ENCODE peak calls at places on chromosomes 7 and 10, in nine cellular contexts. E is ascending aorta; R is fibroblast of the aortic adventitia; I is transverse colon; F is CD8-positive, alpha-beta T cell; Z is ovary; S is hepatocyte; Q is fibroblast of villous mesenchyme; K is endothelial cell of umbilical vein. G is an unnamed sample.

GRCh38 chr7:129091484-129092002 is 36.6 kb upstream of the TNPO3 start:
- DNase-seq in E (peak), R (peak), I (peak), F (peak), Z (peak), S (peak), Q (peak), K (peak), G (peak)

GRCh38 chr10:102227050-102227449 is 951 bp downstream of the ELOVL3 start:
- DNase-seq in E (no peak), R (peak), I (no peak), F (no peak), Z (no peak), S (no peak), Q (peak), K (no peak), G (no peak)

GRCh38 chr7:15747187-15748111 is 61.0 kb upstream of the MEOX2 start:
- DNase-seq in E (no peak), R (peak), I (no peak), F (no peak), Z (peak), S (no peak), Q (peak), K (no peak), G (no peak)

GRCh38 chr7:95420996-95421846 is 13.6 kb downstream of the PON2 start:
- DNase-seq in E (no peak), R (peak), I (no peak), F (no peak), Z (no peak), S (peak), Q (peak), K (no peak), G (no peak)

GRCh38 chr10:125811251-125811650 is 11.8 kb downstream of the UROS start:
- DNase-seq in E (no peak), R (no peak), I (no peak), F (no peak), Z (no peak), S (no peak), Q (no peak), K (no peak), G (no peak)

GRCh38 chr10:109845308-109845707 is 78.0 kb downstream of the XPNPEP1 start:
- DNase-seq in E (no peak), R (no peak), I (no peak), F (no peak), Z (no peak), S (no peak), Q (no peak), K (no peak), G (no peak)

GRCh38 chr10:79995979-79996629 is 47.2 kb upstream of the SFTPD start:
- DNase-seq in E (no peak), R (no peak), I (no peak), F (no peak), Z (no peak), S (no peak), Q (no peak), K (no peak), G (no peak)

GRCh38 chr7:42081672-42082071 is 155.3 kb downstream of the GLI3 start:
- DNase-seq in E (no peak), R (no peak), I (no peak), F (no peak), Z (no peak), S (no peak), Q (no peak), K (no peak), G (no peak)

GRCh38 chr7:42935861-42936260 is 3.7 kb downstream of the MRPL32 start:
- DNase-seq in E (no peak), R (no peak), I (no peak), F (no peak), Z (no peak), S (no peak), Q (no peak), K (no peak), G (no peak)

GRCh38 chr7:142348100-142348499 is 90.2 kb upstream of the PRSS58 start:
- DNase-seq in E (no peak), R (no peak), I (no peak), F (no peak), Z (no peak), S (no peak), Q (no peak), K (no peak), G (no peak)

GRCh38 chr10:44479306-44479705 is 94.4 kb upstream of the CXCL12 start:
- DNase-seq in E (no peak), R (peak), I (no peak), F (no peak), Z (no peak), S (no peak), Q (no peak), K (no peak), G (no peak)

GRCh38 chr10:48612241-48612943 is 7.5 kb upstream of the ARHGAP22 start:
- DNase-seq in E (no peak), R (peak), I (no peak), F (no peak), Z (no peak), S (no peak), Q (no peak), K (no peak), G (no peak)

GRCh38 chr10:125102821-125103220 is 57.5 kb downstream of the CTBP2 start:
- DNase-seq in E (no peak), R (no peak), I (peak), F (no peak), Z (peak), S (no peak), Q (no peak), K (no peak), G (no peak)

GRCh38 chr10:13000431-13000830 is 1.1 kb downstream of the CCDC3 start:
- DNase-seq in E (no peak), R (no peak), I (no peak), F (no peak), Z (no peak), S (no peak), Q (no peak), K (no peak), G (no peak)

GRCh38 chr10:14382022-14382421 is 51.3 kb upstream of the FRMD4A start:
- DNase-seq in E (no peak), R (no peak), I (no peak), F (no peak), Z (no peak), S (no peak), Q (no peak), K (peak), G (no peak)

GRCh38 chr7:158353606-158354570 is 233.7 kb downstream of the PTPRN2 start:
- DNase-seq in E (no peak), R (no peak), I (peak), F (peak), Z (no peak), S (no peak), Q (no peak), K (no peak), G (no peak)

GRCh38 chr10:47013469-47014169 is 102.4 kb downstream of the PTPN20 start:
- DNase-seq in E (no peak), R (peak), I (no peak), F (no peak), Z (no peak), S (no peak), Q (no peak), K (no peak), G (no peak)

GRCh38 chr7:138352570-138353461 is 107.2 kb upstream of the TRIM24 start:
- DNase-seq in E (no peak), R (no peak), I (no peak), F (no peak), Z (no peak), S (peak), Q (peak), K (no peak), G (no peak)

GRCh38 chr10:6399241-6399701 is 180.8 kb downstream of the PRKCQ start:
- DNase-seq in E (no peak), R (peak), I (no peak), F (no peak), Z (no peak), S (no peak), Q (peak), K (no peak), G (no peak)

GRCh38 chr7:32658034-32658944 is 163.0 kb downstream of the AVL9 start:
- DNase-seq in E (no peak), R (no peak), I (peak), F (no peak), Z (no peak), S (no peak), Q (no peak), K (peak), G (no peak)

GRCh38 chr10:21496285-21497176 is 29.0 kb downstream of the SKIDA1 start:
- DNase-seq in E (no peak), R (no peak), I (peak), F (peak), Z (peak), S (peak), Q (peak), K (peak), G (peak)

GRCh38 chr10:43953672-43954071 is 305.0 kb upstream of the ZNF32 start:
- DNase-seq in E (no peak), R (no peak), I (no peak), F (peak), Z (no peak), S (no peak), Q (no peak), K (no peak), G (peak)

GRCh38 chr10:64523065-64523759 is 1002.0 kb downstream of the REEP3 start:
- DNase-seq in E (no peak), R (no peak), I (no peak), F (no peak), Z (no peak), S (no peak), Q (no peak), K (no peak), G (no peak)

GRCh38 chr10:113534428-113534827 is 18.4 kb upstream of the HABP2 start:
- DNase-seq in E (no peak), R (no peak), I (no peak), F (no peak), Z (no peak), S (no peak), Q (no peak), K (no peak), G (no peak)

GRCh38 chr10:94065344-94065743 is 71.6 kb downstream of the PLCE1 start:
- DNase-seq in E (no peak), R (peak), I (no peak), F (no peak), Z (no peak), S (peak), Q (peak), K (no peak), G (no peak)

GRCh38 chr7:139741239-139741638 is 36.6 kb downstream of the HIPK2 start:
- DNase-seq in E (no peak), R (no peak), I (no peak), F (no peak), Z (no peak), S (no peak), Q (no peak), K (no peak), G (no peak)

GRCh38 chr10:63798599-63799498 is 277.6 kb downstream of the REEP3 start:
- DNase-seq in E (peak), R (peak), I (peak), F (no peak), Z (peak), S (peak), Q (peak), K (peak), G (peak)

GRCh38 chr10:22713853-22714523 is 390 bp downstream of the PIP4K2A start:
- DNase-seq in E (no peak), R (no peak), I (peak), F (no peak), Z (peak), S (peak), Q (peak), K (peak), G (peak)

GRCh38 chr7:73541722-73542121 is 15.8 kb downstream of the BCL7B start:
- DNase-seq in E (no peak), R (no peak), I (no peak), F (no peak), Z (no peak), S (no peak), Q (no peak), K (no peak), G (no peak)

GRCh38 chr10:43208147-43209063 is 58.5 kb downstream of the RASGEF1A start:
- DNase-seq in E (peak), R (no peak), I (peak), F (peak), Z (peak), S (no peak), Q (no peak), K (no peak), G (peak)

GRCh38 chr7:39228946-39229345 is 251.2 kb downstream of the POU6F2 start:
- DNase-seq in E (no peak), R (no peak), I (no peak), F (no peak), Z (no peak), S (no peak), Q (peak), K (no peak), G (no peak)

GRCh38 chr10:130022071-130022470 is 58.0 kb upstream of the EBF3 start:
- DNase-seq in E (no peak), R (no peak), I (no peak), F (peak), Z (no peak), S (no peak), Q (no peak), K (no peak), G (no peak)

GRCh38 chr10:99916776-99917175 is 93.0 kb downstream of the DNMBP start:
- DNase-seq in E (no peak), R (no peak), I (no peak), F (no peak), Z (no peak), S (no peak), Q (no peak), K (no peak), G (no peak)

GRCh38 chr10:78196964-78197363 is 163.3 kb downstream of the RPS24 start:
- DNase-seq in E (no peak), R (peak), I (no peak), F (no peak), Z (no peak), S (peak), Q (peak), K (no peak), G (no peak)

GRCh38 chr7:1513657-1514095 is 9.5 kb upstream of the INTS1 start:
- DNase-seq in E (no peak), R (peak), I (peak), F (no peak), Z (no peak), S (no peak), Q (peak), K (peak), G (peak)

GRCh38 chr7:41955475-41956243 is 252.8 kb upstream of the INHBA start:
- DNase-seq in E (peak), R (peak), I (peak), F (no peak), Z (peak), S (peak), Q (peak), K (peak), G (peak)

DNA sequence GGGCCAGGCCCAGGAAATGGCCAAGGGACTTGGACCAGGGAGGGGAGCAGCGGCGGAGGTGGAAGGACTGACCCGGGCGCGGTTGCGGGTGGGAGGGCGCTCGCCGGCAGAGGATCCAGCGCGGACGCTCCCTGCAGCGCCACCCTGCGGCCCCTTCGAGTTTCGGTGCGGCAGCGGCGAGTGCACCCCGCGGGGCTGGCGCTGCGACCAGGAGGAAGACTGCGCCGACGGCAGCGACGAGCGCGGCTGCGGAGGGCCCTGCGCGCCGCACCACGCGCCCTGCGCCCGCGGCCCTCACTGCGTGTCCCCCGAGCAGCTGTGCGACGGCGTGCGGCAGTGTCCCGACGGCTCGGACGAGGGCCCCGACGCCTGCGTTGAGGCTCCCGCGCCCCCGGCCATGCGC is 16.8 kb upstream of the ZNF467 start:
- DNase-seq in E (no peak), R (no peak), I (peak), F (no peak), Z (no peak), S (peak), Q (peak), K (peak), G (peak)
- H3K4me3 ChIP-seq in E (no peak), R (no peak), I (peak), F (no peak), Z (no peak), S (no peak), Q (no peak), K (no peak), G (peak)

DNA sequence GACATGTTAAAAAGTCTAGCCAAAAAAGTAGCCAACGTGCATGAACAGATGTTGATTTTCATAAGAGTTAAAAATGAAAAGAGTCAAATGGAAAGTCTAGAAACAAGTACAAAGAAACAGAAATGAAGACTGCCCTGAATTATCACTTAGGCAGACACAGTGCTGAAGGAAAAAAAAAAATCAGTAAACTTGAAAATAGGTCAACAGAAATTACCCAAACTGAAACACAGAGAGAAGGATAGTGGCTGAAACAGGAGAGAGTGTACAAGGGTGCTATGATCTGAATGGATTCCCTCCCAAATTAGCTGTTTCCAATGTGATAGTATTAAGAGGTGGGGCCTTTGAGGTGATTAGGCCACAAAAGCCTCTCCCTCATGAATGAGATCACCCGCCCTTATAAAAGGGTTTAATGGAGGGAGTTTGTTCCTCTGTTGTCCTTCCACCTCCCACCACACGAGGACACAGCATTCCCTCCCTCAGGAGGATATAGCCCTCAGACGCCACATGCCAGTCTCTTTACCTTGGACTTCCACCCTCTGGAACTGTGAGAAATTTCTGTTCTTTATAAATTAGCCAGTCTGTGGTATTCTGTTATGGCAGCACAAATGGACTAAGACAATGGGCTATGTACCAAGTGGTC is 249.7 kb downstream of the AHR start:
- DNase-seq in E (no peak), R (no peak), I (no peak), F (no peak), Z (no peak), S (no peak), Q (no peak), K (no peak), G (no peak)
- TF ChIP-seq CTCF in E (no peak), R (no peak), I (no peak), F (no peak), Z (no peak), S (no peak), Q (no peak), K (no peak), G (no peak)

DNA sequence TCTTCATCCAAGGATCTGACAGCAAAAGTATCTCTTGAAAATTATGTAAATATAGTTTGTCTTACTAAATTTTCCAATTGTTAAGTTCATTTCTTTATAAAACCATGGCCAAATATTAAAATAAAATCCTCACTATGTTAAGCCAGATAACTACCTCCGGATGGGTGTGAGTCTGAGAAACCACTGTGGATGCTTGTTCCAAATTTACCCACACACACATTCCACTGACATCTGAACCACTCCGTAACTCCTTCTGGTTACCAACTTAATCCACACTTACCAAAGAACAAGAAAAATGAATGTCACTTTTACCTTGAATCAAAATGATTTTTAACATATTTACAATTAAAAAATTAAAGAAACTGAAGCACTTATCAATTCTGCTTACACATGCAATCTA is 19.7 kb downstream of the CYTH3 start:
- DNase-seq in E (no peak), R (peak), I (no peak), F (no peak), Z (no peak), S (no peak), Q (no peak), K (no peak), G (no peak)
- H3K4me3 ChIP-seq in E (peak), R (no peak), I (no peak), F (no peak), Z (no peak), S (no peak), Q (no peak), K (no peak), G (no peak)

GRCh38 chr7:25998499-25998898 is 153.5 kb upstream of the NFE2L3 start:
- DNase-seq in E (no peak), R (no peak), I (no peak), F (no peak), Z (no peak), S (no peak), Q (no peak), K (no peak), G (no peak)

GRCh38 chr7:26001662-26002244 is 150.2 kb upstream of the NFE2L3 start:
- DNase-seq in E (no peak), R (no peak), I (no peak), F (no peak), Z (no peak), S (peak), Q (no peak), K (no peak), G (no peak)

GRCh38 chr7:25994433-25994988 is 157.5 kb upstream of the NFE2L3 start:
- DNase-seq in E (no peak), R (no peak), I (no peak), F (no peak), Z (no peak), S (no peak), Q (no peak), K (no peak), G (no peak)

GRCh38 chr7:25995216-25995615 is 156.8 kb upstream of the NFE2L3 start:
- DNase-seq in E (no peak), R (no peak), I (no peak), F (no peak), Z (no peak), S (no peak), Q (no peak), K (no peak), G (no peak)

DNA sequence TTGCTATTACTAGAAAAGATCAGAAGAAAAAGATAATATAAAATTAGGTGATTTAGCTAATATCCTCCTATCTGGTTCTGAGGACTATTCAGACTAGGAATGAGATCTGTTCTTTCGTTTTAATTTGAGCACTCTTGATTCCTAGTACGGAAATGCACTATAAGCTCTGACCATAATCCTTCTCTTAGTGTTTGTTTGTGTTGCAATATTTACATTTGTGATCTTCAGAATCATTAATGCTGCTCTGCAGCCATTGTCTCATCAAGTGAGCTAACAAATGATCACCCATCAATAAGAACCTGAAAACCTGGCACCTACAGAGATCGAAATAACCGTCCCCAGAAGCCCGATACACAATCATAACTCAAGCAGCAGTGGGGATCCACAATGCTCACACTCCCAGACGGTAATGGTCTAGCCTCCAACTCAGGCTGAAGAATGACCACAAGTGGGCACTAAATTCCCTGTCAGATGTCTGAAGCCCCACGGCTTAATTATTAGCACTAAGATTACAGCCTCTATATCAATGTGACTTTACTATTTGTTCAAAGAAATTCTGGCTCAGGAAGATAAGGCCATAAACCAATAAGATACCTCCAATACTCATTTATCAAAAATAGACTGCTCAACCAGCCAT is 156.0 kb upstream of the NFE2L3 start:
- DNase-seq in E (no peak), R (no peak), I (no peak), F (no peak), Z (no peak), S (peak), Q (no peak), K (no peak), G (no peak)
- TF ChIP-seq CTCF in E (no peak), R (no peak), I (no peak), F (no peak), Z (no peak), S (peak), Q (no peak), K (no peak), G (no peak)

GRCh38 chr7:99618726-99619125 is 2.0 kb downstream of the ZSCAN25 start:
- DNase-seq in E (no peak), R (no peak), I (no peak), F (no peak), Z (no peak), S (peak), Q (peak), K (no peak), G (no peak)

GRCh38 chr7:99615989-99616358 is 772 bp upstream of the ZSCAN25 start:
- DNase-seq in E (no peak), R (no peak), I (no peak), F (no peak), Z (no peak), S (no peak), Q (no peak), K (no peak), G (no peak)

GRCh38 chr7:99616359-99617186 is at the start of gene ZSCAN25:
- DNase-seq in E (peak), R (peak), I (peak), F (peak), Z (peak), S (peak), Q (peak), K (peak), G (peak)

GRCh38 chr7:99619571-99620130 is 2.9 kb downstream of the ZSCAN25 start:
- DNase-seq in E (no peak), R (no peak), I (no peak), F (no peak), Z (no peak), S (no peak), Q (no peak), K (no peak), G (no peak)

GRCh38 chr7:99617187-99617781 is 538 bp downstream of the ZSCAN25 start:
- DNase-seq in E (no peak), R (no peak), I (no peak), F (no peak), Z (no peak), S (no peak), Q (no peak), K (no peak), G (no peak)
- H3K4me3 ChIP-seq in E (peak), R (peak), I (peak), F (peak), Z (peak), S (peak), Q (peak), K (peak), G (peak)

G was measured in heart left ventricle.